ENCODE peak calls at places on chromosomes 1 and 21, in nine cellular contexts. F is left lobe of liver; D is GM04504; R is MCF 10A; I is iPS-NIHi11; V is keratinocyte; T is stimulated activated CD8-positive, alpha-beta memory T cell treated with anti-CD3 and anti-CD28 coated beads, Interleukin-7, amount 100 ng/mL, for 48 hours; Z is A172; U is AG04450. S is an unnamed sample.
A peak's percentile ranks its signal among the peaks of the same experiment; 100 is the strongest.

GRCh38 chr21:41133896-41134522 is 34.0 kb upstream of the BACE2 start:
- DNase-seq in F (no peak), D (peak; percentile 22), R (peak; percentile 56), I (peak; percentile 75), V (no peak), T (no peak), Z (peak; percentile 66), U (no peak), S (no peak)

GRCh38 chr1:240030236-240030635 is 61.4 kb upstream of the FMN2 start:
- DNase-seq in F (no peak), D (no peak), R (no peak), I (no peak), V (no peak), T (no peak), Z (no peak), U (no peak), S (no peak)

GRCh38 chr1:204623894-204624361 is 61.6 kb downstream of the LRRN2 start:
- DNase-seq in F (no peak), D (no peak), R (peak; percentile 47), I (no peak), V (no peak), T (no peak), Z (no peak), U (no peak), S (no peak)

GRCh38 chr1:13900583-13900982 is 200.6 kb downstream of the PRDM2 start:
- DNase-seq in F (no peak), D (no peak), R (peak; percentile 27), I (no peak), V (no peak), T (no peak), Z (no peak), U (no peak), S (no peak)

GRCh38 chr1:7608628-7609295 is 162.3 kb upstream of the VAMP3 start:
- DNase-seq in F (no peak), D (no peak), R (no peak), I (peak; percentile 83), V (no peak), T (no peak), Z (peak; percentile 41), U (no peak), S (no peak)

GRCh38 chr1:168623838-168624237 is 47.4 kb downstream of the XCL1 start:
- DNase-seq in F (no peak), D (no peak), R (no peak), I (no peak), V (no peak), T (no peak), Z (no peak), U (no peak), S (no peak)

GRCh38 chr1:228308628-228309547 is 97.7 kb downstream of the TRIM11 start:
- DNase-seq in F (peak; percentile 33), D (no peak), R (no peak), I (peak; percentile 87), V (no peak), T (no peak), Z (no peak), U (no peak), S (no peak)

GRCh38 chr1:155691992-155692528 is 3.2 kb downstream of the DAP3 start:
- DNase-seq in F (no peak), D (no peak), R (no peak), I (no peak), V (no peak), T (no peak), Z (no peak), U (no peak), S (no peak)

GRCh38 chr1:234398849-234399381 is 25.7 kb downstream of the COA6 start:
- DNase-seq in F (no peak), D (peak; percentile 7), R (peak; percentile 59), I (no peak), V (no peak), T (no peak), Z (peak; percentile 34), U (no peak), S (no peak)

GRCh38 chr1:222042120-222042519 is 300.2 kb upstream of the DUSP10 start:
- DNase-seq in F (no peak), D (peak; percentile 26), R (no peak), I (no peak), V (no peak), T (no peak), Z (peak; percentile 59), U (no peak), S (no peak)

GRCh38 chr1:116873680-116874271 is 35.9 kb upstream of the PTGFRN start:
- DNase-seq in F (no peak), D (no peak), R (no peak), I (no peak), V (no peak), T (no peak), Z (no peak), U (no peak), S (no peak)

S was measured in activated CD8-positive, alpha-beta memory T cell treated with anti-CD3 and anti-CD28 coated beads for 48 hours.